ENCODE peak calls at places on chromosomes 2 and 18, in four cellular contexts. I is mesenchymal stem cell, R is H9, K is neuronal stem cell. D is an unnamed sample.

GRCh38 chr2:201781583-201782051 is 884 bp upstream of the ALS2 start:
- DNase-seq in I (no peak), K (no peak), R (no peak), D (no peak)

GRCh38 chr18:61637319-61637718 is 255.5 kb downstream of the RNF152 start:
- DNase-seq in K (peak; percentile 18), I (no peak), R (peak; percentile 81), D (no peak)

GRCh38 chr2:237262838-237263771 is 150.9 kb downstream of the COL6A3 start:
- DNase-seq in R (no peak), I (peak; percentile 80), K (no peak), D (peak; percentile 89)

GRCh38 chr18:23992119-23992940 is 22.2 kb upstream of the TTC39C start:
- DNase-seq in K (no peak), R (no peak), I (no peak), D (peak; percentile 38)

GRCh38 chr2:113754989-113755689 is 1.3 kb downstream of the SLC35F5 start:
- DNase-seq in R (no peak), I (peak; percentile 20), K (no peak), D (no peak)

GRCh38 chr2:82748653-82749052 is 1710.4 kb downstream of the SUCLG1 start:
- DNase-seq in K (no peak), I (no peak), R (no peak), D (no peak)

GRCh38 chr2:31384351-31384750 is 30.2 kb downstream of the XDH start:
- DNase-seq in K (no peak), R (no peak), I (peak; percentile 82), D (peak; percentile 96)

GRCh38 chr2:198441246-198441645 is 636.9 kb downstream of the PLCL1 start:
- DNase-seq in I (no peak), K (no peak), R (no peak), D (peak; percentile 5)

GRCh38 chr18:54783100-54783499 is 45.2 kb upstream of the RAB27B start:
- DNase-seq in K (no peak), I (no peak), R (no peak), D (no peak)

DNA sequence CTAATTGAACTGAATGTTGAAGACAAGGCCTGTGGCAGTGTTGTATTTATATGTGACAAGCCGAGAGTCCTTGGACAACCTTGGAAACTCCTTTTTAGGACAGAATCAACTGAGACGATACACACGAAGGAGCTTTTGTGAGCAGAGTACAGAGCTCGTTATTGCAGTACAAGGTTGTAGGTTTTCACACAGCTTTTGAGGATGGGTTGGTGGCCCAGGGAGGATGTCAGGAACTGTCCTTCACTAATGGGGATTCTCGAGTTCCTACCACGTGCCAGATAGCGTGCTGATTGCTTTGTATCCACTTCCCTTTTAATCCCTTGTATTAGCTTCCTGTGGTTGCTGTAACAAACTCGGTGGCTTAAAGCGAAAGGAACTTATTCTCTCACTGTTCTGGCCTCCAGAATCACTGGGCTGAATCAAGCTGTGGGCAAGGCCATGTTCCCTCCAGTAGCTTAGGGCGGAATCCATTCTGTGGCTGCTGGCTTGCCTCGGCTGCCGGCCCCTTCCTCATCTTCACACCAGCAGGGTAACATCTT is 20.2 kb downstream of the INPP4A start:
- DNase-seq in K (no peak), I (peak; percentile 32), R (no peak), D (no peak)
- H3K79me1 ChIP-seq in K (peaks cover 10% of the 10 kb centered on the region), I (peaks cover 48% of the 10 kb centered on the region), R (peaks cover 3% of the 10 kb centered on the region), D (peaks cover 21% of the 10 kb centered on the region)

GRCh38 chr18:44679056-44679911 is 1.4 kb upstream of the SETBP1 start:
- DNase-seq in I (peak; percentile 90), R (peak; percentile 79), K (peak; percentile 65), D (peak; percentile 81)
- H3K4ac ChIP-seq in I (peak overlapping the region; percentile 99), R (no peak overlapping the region), K (no peak overlapping the region), D (no peak overlapping the region)

GRCh38 chr2:120761911-120762310 is 26.2 kb downstream of the GLI2 start:
- DNase-seq in R (peak; percentile 19), I (no peak), K (no peak), D (no peak)

GRCh38 chr2:120762341-120763061 is 26.8 kb downstream of the GLI2 start:
- DNase-seq in I (no peak), K (no peak), R (peak; percentile 19), D (no peak)

GRCh38 chr2:120764434-120764833 is 28.8 kb downstream of the GLI2 start:
- DNase-seq in I (no peak), K (no peak), R (peak; percentile 16), D (no peak)

GRCh38 chr2:120763931-120764330 is 28.3 kb downstream of the GLI2 start:
- DNase-seq in I (no peak), K (no peak), R (peak; percentile 23), D (no peak)

DNA sequence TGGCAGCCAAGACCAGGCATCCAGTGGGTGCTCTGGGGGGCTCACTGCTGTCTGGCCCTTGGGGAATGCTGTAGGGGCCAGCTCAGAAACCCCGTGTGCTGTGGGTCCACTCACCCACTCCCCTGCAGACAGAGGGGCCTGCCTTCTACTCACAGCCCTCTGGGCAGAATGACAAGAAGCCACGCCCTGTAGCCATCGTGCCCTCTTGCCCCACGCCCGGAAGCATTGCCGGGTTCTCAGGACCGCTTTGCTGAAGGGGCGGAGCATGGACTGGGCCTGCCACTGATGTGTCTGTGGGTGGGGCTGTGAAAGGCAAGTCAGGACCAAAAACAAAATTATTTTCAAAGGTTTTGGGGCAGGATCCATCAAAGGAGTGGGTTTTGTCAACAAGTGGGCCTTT is 27.8 kb downstream of the GLI2 start:
- DNase-seq in I (peak; percentile 37), R (peak; percentile 27), K (no peak), D (no peak)
- H3K79me1 ChIP-seq in I (peaks cover 55% of the 10 kb centered on the region), R (peaks cover 5% of the 10 kb centered on the region), K (peaks cover 32% of the 10 kb centered on the region), D (peaks cover 91% of the 10 kb centered on the region)

GRCh38 chr2:71129114-71129890 is 727 bp downstream of the MCEE start:
- DNase-seq in I (peak; percentile 23), R (no peak), K (no peak), D (peak; percentile 5)
- H3K4ac ChIP-seq in I (peak overlapping the region; percentile 99), R (no peak overlapping the region), K (no peak overlapping the region), D (peak overlapping the region; percentile 93)